ENCODE peak calls at places on chromosomes 12 and 14, in four cellular contexts. V is mesothelial cell of epicardium, R is GM06990, S is GM23338. L is an unnamed sample.

GRCh38 chr12:124436366-124436765 is 131.0 kb downstream of the NCOR2 start:
- DNase-seq in V (no peak), R (no peak), S (no peak), L (no peak)

GRCh38 chr12:2286461-2287131 is 233.8 kb downstream of the CACNA1C start:
- DNase-seq in V (no peak), S (no peak), R (no peak), L (peak; percentile 45)

GRCh38 chr12:124835652-124836410 is 27.8 kb downstream of the SCARB1 start:
- DNase-seq in S (no peak), V (no peak), R (no peak), L (no peak)

GRCh38 chr12:27193854-27194544 is 50.1 kb upstream of the STK38L start:
- DNase-seq in R (no peak), V (no peak), S (no peak), L (no peak)

GRCh38 chr12:124709722-124710656 is 142.6 kb upstream of the NCOR2 start:
- DNase-seq in V (no peak), S (no peak), R (no peak), L (no peak)

GRCh38 chr12:52146822-52147366 is 44.9 kb downstream of the KRT80 start:
- DNase-seq in S (no peak), R (no peak), V (no peak), L (no peak)

GRCh38 chr12:3753549-3754284 is 808 bp upstream of the CRACR2A start:
- DNase-seq in S (no peak), V (peak; percentile 36), R (no peak), L (no peak)

GRCh38 chr14:67987596-67987995 is 168.0 kb downstream of the RAD51B start:
- DNase-seq in R (no peak), V (no peak), S (no peak), L (no peak)

GRCh38 chr14:65382586-65382985 is 29.9 kb upstream of the FUT8 start:
- DNase-seq in S (no peak), R (no peak), V (no peak), L (no peak)

GRCh38 chr14:80621701-80622100 is 319.8 kb downstream of the CEP128 start:
- DNase-seq in V (no peak), R (no peak), S (no peak), L (no peak)

GRCh38 chr12:78636253-78636855 is 228.2 kb upstream of the SYT1 start:
- DNase-seq in R (no peak), V (no peak), S (no peak), L (no peak)

GRCh38 chr12:34404377-34405285 is 382.3 kb downstream of the ALG10 start:
- DNase-seq in V (peak; percentile 21), R (no peak), S (no peak), L (no peak)

GRCh38 chr12:121719926-121720414 is 7.4 kb downstream of the TMEM120B start:
- DNase-seq in V (no peak), R (no peak), S (no peak), L (no peak)

GRCh38 chr12:59927041-59927440 is 331.2 kb downstream of the SLC16A7 start:
- DNase-seq in S (no peak), V (no peak), R (no peak), L (no peak)

GRCh38 chr12:96132819-96133218 is 61.4 kb upstream of the ELK3 start:
- DNase-seq in S (no peak), V (no peak), R (no peak), L (peak; percentile 45)

GRCh38 chr12:25009511-25010092 is 60.7 kb upstream of the BCAT1 start:
- DNase-seq in V (no peak), S (no peak), R (no peak), L (no peak)

GRCh38 chr12:53217930-53218307 is 10.9 kb upstream of the ITGB7 start:
- DNase-seq in R (no peak), S (peak; percentile 10), V (no peak), L (no peak)

GRCh38 chr14:77063581-77064289 is 34.3 kb upstream of the CIPC start:
- DNase-seq in R (no peak), V (no peak), S (no peak), L (no peak)

GRCh38 chr12:89824822-89825221 is 116.2 kb upstream of the ATP2B1 start:
- DNase-seq in S (no peak), R (no peak), V (no peak), L (no peak)

GRCh38 chr14:24398943-24399801 is at the start of gene NYNRIN:
- DNase-seq in R (no peak), V (peak; percentile 79), S (peak; percentile 41), L (peak; percentile 55)

GRCh38 chr14:91277546-91278382 is 33.3 kb upstream of the GPR68 start:
- DNase-seq in V (no peak), R (no peak), S (no peak), L (no peak)

GRCh38 chr12:96751626-96752025 is 155.4 kb upstream of the NEDD1 start:
- DNase-seq in S (no peak), R (no peak), V (no peak), L (no peak)

GRCh38 chr12:104026841-104027599 is 23.0 kb downstream of the GLT8D2 start:
- DNase-seq in S (no peak), V (no peak), R (no peak), L (no peak)

GRCh38 chr12:102883204-102883799 is 33.7 kb downstream of the PAH start:
- DNase-seq in V (peak; percentile 77), S (peak; percentile 75), R (peak; percentile 17), L (peak; percentile 62)

GRCh38 chr14:34283590-34283989 is 178.4 kb downstream of the SPTSSA start:
- DNase-seq in R (no peak), V (no peak), S (no peak), L (no peak)

GRCh38 chr12:89179245-89179644 is 173.1 kb downstream of the DUSP6 start:
- DNase-seq in R (no peak), S (no peak), V (no peak), L (no peak)

GRCh38 chr12:10722905-10723866 is at the start of gene YBX3:
- DNase-seq in R (peak; percentile 78), V (peak; percentile 82), S (peak; percentile 86), L (peak; percentile 91)

GRCh38 chr14:96455588-96455987 is 46.6 kb upstream of the PAPOLA start:
- DNase-seq in R (no peak), S (no peak), V (no peak), L (no peak)

GRCh38 chr14:104224516-104225281 is 86.3 kb downstream of the KIF26A start:
- DNase-seq in V (peak; percentile 63), R (no peak), S (peak; percentile 77), L (no peak)

GRCh38 chr12:26833692-26834168 is 736 bp upstream of the ITPR2 start:
- DNase-seq in V (no peak), R (peak; percentile 48), S (peak; percentile 88), L (peak; percentile 74)

GRCh38 chr12:53759261-53759660 is 7.5 kb upstream of the CISTR start:
- DNase-seq in V (no peak), S (no peak), R (no peak), L (no peak)

GRCh38 chr14:50308363-50308762 is 3.7 kb downstream of the L2HGDH start:
- DNase-seq in R (no peak), S (no peak), V (no peak), L (no peak)

GRCh38 chr14:50312734-50313054 is 570 bp downstream of the DMAC2L start:
- DNase-seq in R (no peak), V (no peak), S (no peak), L (no peak)

GRCh38 chr14:50310445-50310844 is 1.6 kb downstream of the L2HGDH start:
- DNase-seq in S (no peak), V (no peak), R (no peak), L (no peak)

GRCh38 chr14:50311337-50311973 is 574 bp downstream of the L2HGDH start:
- DNase-seq in R (peak; percentile 10), S (no peak), V (no peak), L (no peak)

DNA sequence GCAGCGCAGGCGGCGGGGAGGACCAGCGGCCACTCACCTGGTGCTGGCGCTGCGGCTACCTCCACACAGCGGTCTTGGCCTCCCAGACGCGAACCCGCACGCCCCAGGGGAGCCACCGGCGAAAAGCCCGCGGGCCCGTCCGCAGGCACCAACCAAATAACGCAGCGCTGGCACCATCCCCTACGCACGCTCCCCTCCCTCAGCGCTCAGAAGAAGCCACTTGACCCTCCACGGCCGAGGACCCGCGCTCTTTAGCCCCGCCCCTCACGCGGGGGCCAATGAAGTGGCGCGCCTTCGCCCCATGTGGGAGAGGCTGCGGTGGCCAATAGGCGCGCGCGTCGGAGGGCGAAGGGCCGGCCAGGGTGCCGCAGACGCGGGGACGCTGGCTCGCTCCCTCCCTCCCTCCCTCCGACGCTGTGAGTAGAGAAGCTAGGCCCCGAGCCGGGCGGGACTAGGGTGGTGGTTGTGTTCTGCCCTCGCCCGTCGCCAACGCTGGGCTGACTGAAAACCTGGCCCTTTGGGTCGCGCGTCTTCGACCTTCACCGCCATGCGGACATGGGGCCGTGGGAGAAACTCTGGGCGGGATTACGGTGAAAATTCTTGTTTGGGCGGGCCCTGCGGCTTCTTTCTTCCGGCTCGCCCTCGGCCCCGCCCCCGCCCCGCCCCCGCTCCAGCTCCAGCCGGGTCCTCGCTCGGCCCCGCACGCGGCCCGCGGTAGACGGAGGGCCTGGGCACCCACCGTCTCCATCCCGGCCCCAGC is at the start of the genes DMAC2L and L2HGDH:
- DNase-seq in R (peak; percentile 98), V (peak; percentile 87), S (peak; percentile 98), L (peak; percentile 94)
- TF ChIP-seq CTCF in R (no peak), V (no peak), S (no peak), L (no peak)

DNA sequence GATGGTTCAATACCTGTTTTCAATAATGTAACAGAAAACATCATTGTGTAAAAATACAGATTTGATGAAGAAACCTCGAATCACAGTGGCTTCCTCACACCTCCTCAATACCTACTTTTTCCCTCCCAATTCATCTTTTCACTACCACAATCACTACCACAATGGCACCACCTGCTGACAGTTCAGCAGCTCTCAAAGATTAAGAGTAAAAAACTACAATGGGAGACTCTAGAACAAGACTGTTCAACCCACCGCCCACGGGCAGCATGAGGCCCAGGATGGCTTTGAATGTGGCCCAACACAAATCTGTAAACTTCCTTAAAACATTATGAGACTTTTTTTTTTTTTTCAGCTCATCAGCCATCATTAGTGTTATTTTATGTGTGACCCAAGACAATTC is 15.2 kb downstream of the MED6 start:
- DNase-seq in S (peak; percentile 25), V (no peak), R (no peak), L (no peak)
- TF ChIP-seq CTCF in S (peak; percentile 20), V (no peak), R (peak; percentile 27), L (peak; percentile 38)

DNA sequence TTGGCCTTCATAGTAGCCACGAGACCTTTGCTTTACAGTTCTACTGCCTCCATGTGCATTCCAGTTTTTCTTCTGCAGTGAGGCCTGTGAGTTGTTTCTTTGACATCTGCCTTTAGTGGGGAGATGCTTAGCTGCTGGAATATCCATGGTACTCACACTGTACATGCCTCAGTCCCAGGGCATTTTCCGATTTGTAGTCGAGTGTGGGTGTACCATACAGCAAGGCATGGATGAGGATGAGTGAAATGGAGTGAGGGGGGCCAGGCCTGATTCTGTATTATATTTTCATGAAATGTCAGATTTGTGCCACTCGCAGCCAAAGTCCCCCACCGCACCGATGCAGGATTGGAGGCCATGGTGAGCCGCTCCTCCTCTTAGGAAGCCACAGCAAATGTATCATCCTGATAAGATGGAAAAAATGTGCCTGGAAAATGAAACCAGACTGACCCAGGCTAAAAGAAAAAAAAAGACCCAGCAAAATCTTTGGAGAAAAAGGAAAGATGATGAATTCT is 173.0 kb downstream of the ADGRD1 start:
- DNase-seq in V (no peak), S (no peak), R (no peak), L (no peak)
- TF ChIP-seq CTCF in V (no peak), S (no peak), R (no peak), L (no peak)

DNA sequence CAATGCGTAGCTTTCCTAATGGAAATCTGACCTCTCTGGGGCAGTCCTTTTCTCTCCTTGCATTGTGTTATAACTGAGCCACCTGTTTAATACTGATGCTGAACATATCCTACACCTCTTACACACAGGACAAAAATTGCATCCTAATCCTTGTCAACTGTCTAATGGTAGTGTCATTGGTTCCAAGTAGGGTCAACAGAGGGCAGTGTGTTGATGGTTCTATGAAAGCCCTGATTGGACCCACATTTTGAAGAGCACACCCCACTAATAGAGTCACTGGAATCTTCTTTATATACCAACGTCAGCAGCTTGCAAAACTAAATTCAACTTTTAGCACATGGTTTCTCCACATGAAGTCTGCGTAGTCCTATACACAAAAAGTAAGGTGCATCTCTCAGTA is 148.2 kb downstream of the SLC25A21 start:
- DNase-seq in R (no peak), V (no peak), S (peak; percentile 39), L (no peak)
- TF ChIP-seq CTCF in R (peak; percentile 31), V (no peak), S (peak; percentile 64), L (peak; percentile 15)